ENCODE peak calls at places on chromosomes 13 and 19, in nine cellular contexts. V is heart right ventricle, P is ovary, Y is AG10803, D is colonic mucosa, E is GM10248, O is Peyer's patch, I is nephron progenitor cell, X is endothelial cell of umbilical vein. Z is an unnamed sample.

GRCh38 chr19:32642771-32643170 is 32.2 kb downstream of the ANKRD27 start:
- DNase-seq in E (no peak), Y (no peak), P (no peak), X (no peak), V (no peak), I (no peak), O (no peak), D (no peak), Z (no peak)

GRCh38 chr19:44180968-44181367 is 16.1 kb downstream of the ZNF226 start:
- DNase-seq in D (no peak), V (no peak), E (no peak), I (no peak), Y (no peak), O (no peak), P (no peak), X (no peak), Z (no peak)

GRCh38 chr13:36918246-36919060 is 1.6 kb downstream of the SMAD9 start:
- DNase-seq in O (no peak), E (no peak), I (no peak), P (no peak), X (peak; percentile 60), V (no peak), Y (peak; percentile 34), D (no peak), Z (no peak)

GRCh38 chr19:8240274-8241229 is 31.4 kb downstream of the CERS4 start:
- DNase-seq in P (peak; percentile 94), E (peak; percentile 92), Y (peak; percentile 81), I (peak; percentile 61), D (peak; percentile 74), X (peak; percentile 90), V (peak; percentile 91), O (peak; percentile 71), Z (peak; percentile 74)

GRCh38 chr13:106109391-106109791 is 426.1 kb downstream of the EFNB2 start:
- DNase-seq in D (no peak), X (peak; percentile 93), P (no peak), V (no peak), E (no peak), Y (peak; percentile 92), O (no peak), I (no peak), Z (no peak)

GRCh38 chr13:113437408-113438010 is 15.8 kb downstream of the ADPRHL1 start:
- DNase-seq in E (no peak), O (no peak), V (no peak), D (no peak), P (no peak), I (no peak), X (no peak), Y (no peak), Z (peak; percentile 58)

GRCh38 chr13:106187501-106187900 is 348.0 kb downstream of the EFNB2 start:
- DNase-seq in X (no peak), P (no peak), V (no peak), I (no peak), O (no peak), E (no peak), Y (no peak), D (no peak), Z (no peak)

GRCh38 chr19:51107406-51108065 is 673 bp downstream of the CTU1 start:
- DNase-seq in P (no peak), D (no peak), E (no peak), X (no peak), Y (peak; percentile 21), O (peak; percentile 60), V (no peak), I (no peak), Z (peak; percentile 77)

GRCh38 chr19:42176649-42176989 is 40.9 kb downstream of the DEDD2 start:
- DNase-seq in I (no peak), V (no peak), Y (no peak), X (no peak), E (no peak), O (no peak), P (no peak), D (no peak), Z (no peak)

GRCh38 chr19:42176990-42177685 is 40.3 kb downstream of the DEDD2 start:
- DNase-seq in V (peak; percentile 48), X (peak; percentile 60), I (peak; percentile 88), D (peak; percentile 56), E (peak; percentile 75), P (peak; percentile 80), O (peak; percentile 78), Y (peak; percentile 73), Z (peak; percentile 95)

GRCh38 chr19:42179501-42179817 is 38.0 kb downstream of the DEDD2 start:
- DNase-seq in Y (no peak), X (no peak), V (no peak), I (no peak), O (no peak), P (no peak), D (no peak), E (no peak), Z (no peak)

GRCh38 chr19:42177686-42178019 is 39.8 kb downstream of the DEDD2 start:
- DNase-seq in D (no peak), X (no peak), V (no peak), P (no peak), I (no peak), Y (no peak), E (no peak), O (no peak), Z (no peak)

GRCh38 chr19:42178791-42179500 is 38.5 kb downstream of the DEDD2 start:
- DNase-seq in I (peak; percentile 53), V (no peak), X (no peak), D (no peak), P (no peak), Y (no peak), E (peak; percentile 35), O (no peak), Z (peak; percentile 76)
- TF ChIP-seq CTCF in I (peak; percentile 46), V (peak; percentile 24), X (peak; percentile 32), D (no peak), P (no peak), Y (peak; percentile 37), E (peak; percentile 36), O (peak; percentile 20), Z (peak; percentile 77)

GRCh38 chr13:48010698-48011097 is 9.6 kb upstream of the SUCLA2 start:
- DNase-seq in D (no peak), X (no peak), O (no peak), P (no peak), V (no peak), I (no peak), E (no peak), Y (no peak), Z (no peak)

GRCh38 chr13:48009298-48009697 is 8.2 kb upstream of the SUCLA2 start:
- DNase-seq in X (no peak), Y (peak; percentile 92), P (no peak), O (no peak), E (no peak), V (no peak), D (peak; percentile 43), I (no peak), Z (no peak)

GRCh38 chr13:48018637-48019036 is 17.6 kb upstream of the SUCLA2 start:
- DNase-seq in D (no peak), V (no peak), I (no peak), Y (no peak), X (no peak), P (no peak), O (no peak), E (no peak), Z (no peak)

GRCh38 chr13:48014359-48014758 is 13.3 kb upstream of the SUCLA2 start:
- DNase-seq in O (no peak), D (no peak), I (no peak), V (no peak), E (no peak), P (no peak), X (no peak), Y (no peak), Z (no peak)

DNA sequence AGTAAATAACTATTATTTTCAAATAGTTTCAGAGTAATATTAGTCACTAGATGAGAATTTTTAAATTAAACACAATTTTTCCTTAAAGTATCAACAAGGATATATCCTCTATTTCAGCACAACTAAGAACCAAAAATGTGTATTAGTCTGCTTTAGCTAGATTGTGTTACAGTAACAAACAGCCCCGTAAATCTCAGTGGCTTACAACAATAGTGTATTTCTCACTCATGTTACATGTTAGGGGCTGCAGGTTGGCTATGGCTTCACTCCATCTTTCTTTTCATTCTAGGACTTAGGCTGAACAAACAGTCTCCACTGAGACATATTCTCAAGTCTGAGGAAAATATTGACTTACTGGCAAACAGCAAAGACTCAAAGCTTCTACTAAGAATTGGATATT is 11.6 kb upstream of the SUCLA2 start:
- DNase-seq in X (no peak), V (no peak), I (no peak), E (no peak), O (no peak), D (no peak), Y (no peak), P (no peak), Z (no peak)
- TF ChIP-seq CTCF in X (no peak), V (no peak), I (no peak), E (no peak), O (no peak), D (no peak), Y (no peak), P (no peak), Z (no peak)

GRCh38 chr19:15438124-15438496 is 11.6 kb downstream of the WIZ start:
- DNase-seq in O (no peak), Y (no peak), X (no peak), V (no peak), I (no peak), D (no peak), P (no peak), E (no peak), Z (no peak)

GRCh38 chr19:15436826-15437110 is 13.0 kb downstream of the WIZ start:
- DNase-seq in E (no peak), I (no peak), V (no peak), Y (no peak), D (no peak), O (no peak), P (no peak), X (no peak), Z (no peak)

GRCh38 chr19:15436012-15436825 is 13.5 kb downstream of the WIZ start:
- DNase-seq in O (no peak), Y (no peak), P (no peak), D (no peak), X (no peak), E (no peak), V (no peak), I (no peak), Z (no peak)

GRCh38 chr19:15438577-15438976 is 11.2 kb downstream of the WIZ start:
- DNase-seq in E (no peak), I (no peak), Y (no peak), P (no peak), O (no peak), V (no peak), D (no peak), X (no peak), Z (no peak)

DNA sequence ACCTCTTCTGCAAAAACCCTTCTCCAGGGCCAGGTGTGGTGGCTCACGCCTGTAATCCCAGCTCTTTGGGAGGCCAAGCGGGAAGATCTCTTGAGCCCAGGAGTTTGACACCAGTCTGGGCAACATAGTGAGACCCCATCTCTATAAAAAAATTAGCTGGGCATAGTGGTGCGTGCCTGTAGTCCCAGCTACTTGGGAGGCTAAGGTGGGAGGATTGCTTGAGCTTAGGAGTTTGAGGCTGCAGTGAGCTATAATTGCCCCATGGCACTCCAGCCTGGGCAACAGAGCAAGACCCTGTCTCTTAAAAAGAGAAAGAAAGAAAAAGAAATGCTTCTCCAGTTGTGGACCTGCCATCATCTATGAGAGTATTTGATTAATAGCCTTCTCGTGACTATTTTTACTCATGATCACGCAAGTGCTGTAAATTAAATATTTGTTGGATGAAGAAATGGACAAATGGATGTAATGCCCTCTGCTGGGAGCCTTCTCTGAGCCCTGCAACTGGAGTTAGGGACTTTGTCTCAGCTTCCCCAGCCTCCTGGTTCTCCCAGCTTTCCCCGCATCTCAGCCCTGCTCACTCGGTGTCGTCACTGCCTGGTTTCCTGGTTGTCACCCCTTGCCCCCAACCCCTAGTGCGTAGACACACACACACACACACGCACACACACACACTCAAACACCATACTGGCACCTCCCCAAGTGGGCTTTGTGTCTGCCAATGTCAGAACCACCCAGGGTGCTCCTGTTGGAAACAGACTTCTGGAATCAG is 12.2 kb downstream of the WIZ start:
- DNase-seq in E (no peak), P (no peak), Y (peak; percentile 73), D (no peak), V (no peak), X (no peak), I (no peak), O (no peak), Z (no peak)
- TF ChIP-seq CTCF in E (no peak), P (no peak), Y (peak; percentile 63), D (no peak), V (peak; percentile 10), X (no peak), I (no peak), O (no peak), Z (no peak)

DNA sequence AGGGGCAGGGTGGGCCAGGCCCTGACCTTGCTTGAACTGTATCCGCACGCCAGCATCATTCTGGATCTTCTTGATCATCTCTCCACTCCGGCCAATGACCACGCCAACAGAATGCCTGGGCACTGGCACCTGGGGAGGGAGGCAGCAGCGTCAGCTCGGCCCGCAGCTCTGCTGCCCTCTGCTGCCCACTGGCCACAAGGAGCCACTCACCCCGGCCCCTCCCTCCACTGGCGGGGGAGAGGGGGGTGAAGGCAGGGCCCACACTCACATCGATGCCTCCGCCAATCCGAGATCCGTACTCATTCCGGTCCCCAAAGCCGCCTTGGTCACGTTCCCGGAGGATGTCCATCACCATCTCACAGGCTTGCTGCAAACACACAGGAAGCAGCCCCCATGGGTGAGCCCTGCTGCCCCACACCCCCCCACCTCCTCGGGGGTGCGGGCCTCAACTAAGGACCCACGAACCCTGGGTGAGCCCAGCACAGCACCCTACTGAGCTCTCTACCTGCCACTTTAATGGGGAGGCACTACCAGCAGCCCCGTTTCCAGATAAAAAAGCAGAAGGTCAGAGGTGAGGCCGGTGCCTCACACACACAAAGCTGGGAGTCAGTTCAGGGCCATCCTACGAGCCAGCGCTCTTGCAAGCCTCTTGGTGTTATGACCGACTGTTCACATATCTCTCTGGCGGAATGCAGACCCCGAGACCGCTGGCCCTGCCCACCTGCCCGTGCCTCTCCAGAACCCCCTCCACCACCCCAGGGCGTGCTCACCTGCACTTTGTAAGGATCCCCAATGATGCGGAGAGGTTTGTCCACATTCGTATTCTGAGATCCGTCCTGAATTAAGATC is 6.7 kb downstream of the KHSRP start:
- DNase-seq in O (no peak), V (no peak), Y (peak; percentile 13), I (peak; percentile 42), P (no peak), E (no peak), X (peak; percentile 7), D (no peak), Z (no peak)
- TF ChIP-seq CTCF in O (no peak), V (peak; percentile 50), Y (peak; percentile 38), I (peak; percentile 16), P (no peak), E (no peak), X (peak; percentile 30), D (no peak), Z (no peak)